ENCODE peak calls at places on chromosomes 4 and X, in four cellular contexts. X is stimulated activated effector memory CD8-positive, alpha-beta T cell treated with anti-CD3 and anti-CD28 coated beads, Interleukin-12 subunit alpha, Interleukin-12 subunit beta, amount 100 ng/mL, for 72 hours; Y is kidney glomerular epithelial cell; I is NCI-H1930. U is an unnamed sample.

GRCh38 chrX:143934542-143934941 is 50.7 kb downstream of the UBE2NL start:
- DNase-seq in I (no peak), X (no peak), Y (no peak), U (no peak)

GRCh38 chrX:40755291-40756249 is 20.2 kb upstream of the MED14 start:
- DNase-seq in X (no peak), Y (no peak), I (no peak), U (no peak)

GRCh38 chrX:29090811-29091210 is 503.6 kb downstream of the IL1RAPL1 start:
- DNase-seq in I (no peak), Y (no peak), X (no peak), U (no peak)

GRCh38 chr4:40305329-40306193 is 29.6 kb upstream of the CHRNA9 start:
- DNase-seq in Y (no peak), X (peak; percentile 79), I (no peak), U (no peak)

GRCh38 chrX:100995469-100995868 is 26.0 kb downstream of the ARL13A start:
- DNase-seq in Y (no peak), X (no peak), I (no peak), U (peak; percentile 48)

GRCh38 chr4:185774815-185775684 is 36.9 kb downstream of the SORBS2 start:
- DNase-seq in Y (peak; percentile 44), I (no peak), X (no peak), U (peak; percentile 37)

GRCh38 chr4:130077275-130077674 is 981.3 kb downstream of the C4orf33 start:
- DNase-seq in Y (peak; percentile 26), I (no peak), X (no peak), U (no peak)

GRCh38 chr4:150581206-150581605 is 745 bp upstream of the MAB21L2 start:
- DNase-seq in X (no peak), Y (no peak), I (no peak), U (no peak)

GRCh38 chr4:102170910-102171309 is 174.4 kb downstream of the SLC39A8 start:
- DNase-seq in I (no peak), X (no peak), Y (no peak), U (no peak)

GRCh38 chrX:145178268-145178667 is 69.0 kb upstream of the SPANXN1 start:
- DNase-seq in X (no peak), Y (no peak), I (no peak), U (no peak)

GRCh38 chr4:153573881-153574807 is 108.0 kb downstream of the TMEM131L start:
- DNase-seq in I (no peak), X (no peak), Y (peak; percentile 41), U (no peak)

GRCh38 chrX:155874571-155875244 is 6.4 kb upstream of the VAMP7 start:
- DNase-seq in X (no peak), I (no peak), Y (no peak), U (no peak)

GRCh38 chr4:4574792-4575191 is 32.9 kb upstream of the STX18 start:
- DNase-seq in I (no peak), Y (peak; percentile 58), X (no peak), U (peak; percentile 40)

GRCh38 chr4:139617702-139618490 is 47.7 kb upstream of the MGST2 start:
- DNase-seq in I (no peak), Y (no peak), X (no peak), U (no peak)

GRCh38 chr4:79949186-79949585 is 123.8 kb downstream of the ANTXR2 start:
- DNase-seq in I (no peak), Y (no peak), X (no peak), U (no peak)

GRCh38 chrX:51922561-51922960 is 29.1 kb downstream of the MAGED1 start:
- DNase-seq in X (no peak), I (no peak), Y (no peak), U (no peak)

GRCh38 chrX:124223524-124223923 is 108.9 kb upstream of the TEX13D start:
- DNase-seq in I (no peak), X (no peak), Y (no peak), U (no peak)

GRCh38 chr4:7581477-7581876 is 146.7 kb upstream of the PSAPL1 start:
- DNase-seq in Y (no peak), X (no peak), I (no peak), U (no peak)

GRCh38 chr4:10619220-10619619 is 65.3 kb downstream of the CLNK start:
- DNase-seq in Y (peak; percentile 15), I (peak; percentile 17), X (no peak), U (no peak)

GRCh38 chr4:118816538-118817177 is 19.3 kb downstream of the SEC24D start:
- DNase-seq in Y (no peak), X (no peak), I (no peak), U (no peak)

GRCh38 chr4:945274-946102 is 13.2 kb downstream of the TMEM175 start:
- DNase-seq in X (no peak), I (no peak), Y (no peak), U (no peak)

GRCh38 chr4:168167714-168168284 is 75.5 kb downstream of the ANXA10 start:
- DNase-seq in I (no peak), X (no peak), Y (no peak), U (no peak)

GRCh38 chrX:1387141-1387776 is 4.7 kb downstream of the SLC25A6 start:
- DNase-seq in X (peak; percentile 56), I (no peak), Y (no peak), U (no peak)

GRCh38 chrX:10254746-10255145 is 98.0 kb downstream of the CLCN4 start:
- DNase-seq in X (no peak), I (no peak), Y (no peak), U (no peak)

GRCh38 chrX:69618803-69619202 is 2.9 kb downstream of the EDA start:
- DNase-seq in I (no peak), Y (peak; percentile 5), X (no peak), U (no peak)

GRCh38 chr4:186808635-186809018 is 85.0 kb upstream of the FAT1 start:
- DNase-seq in I (no peak), X (no peak), Y (peak; percentile 55), U (no peak)

GRCh38 chrX:21873063-21873785 is 17.4 kb downstream of the YY2 start:
- DNase-seq in Y (no peak), I (no peak), X (no peak), U (no peak)

GRCh38 chrX:31268359-31268758 is 196.5 kb upstream of the FTHL17 start:
- DNase-seq in I (no peak), Y (no peak), X (no peak), U (no peak)

GRCh38 chr4:23930750-23931488 is 41.1 kb upstream of the PPARGC1A start:
- DNase-seq in I (no peak), X (no peak), Y (no peak), U (peak; percentile 44)

GRCh38 chrX:150363561-150364346 is 637 bp downstream of the MAMLD1 start:
- DNase-seq in Y (no peak), I (no peak), X (peak; percentile 56), U (no peak)

GRCh38 chr4:16029329-16029728 is 54.5 kb downstream of the PROM1 start:
- DNase-seq in I (no peak), X (no peak), Y (peak; percentile 36), U (no peak)

GRCh38 chr4:6195602-6196319 is 4.6 kb downstream of the JAKMIP1 start:
- DNase-seq in X (no peak), Y (no peak), I (no peak), U (no peak)

GRCh38 chr4:13920901-13921300 is 293.4 kb upstream of the BOD1L1 start:
- DNase-seq in Y (peak; percentile 98), I (no peak), X (no peak), U (peak; percentile 100)

GRCh38 chr4:156779774-156780173 is 191.8 kb downstream of the PDGFC start:
- DNase-seq in X (no peak), I (no peak), Y (peak; percentile 61), U (no peak)

GRCh38 chrX:139194571-139195280 is 335.8 kb upstream of the F9 start:
- DNase-seq in Y (peak; percentile 15), X (no peak), I (no peak), U (no peak)

U was measured in epithelial cell of proximal tubule.